ENCODE peak calls at places on chromosomes 3 and 15, in nine cellular contexts. T is cardiac fibroblast; B is HS-27A; K is AG09309; H is fibroblast of the conjunctiva; Q is activated T-helper 9 cell treated with anti-CD3 and anti-CD28 coated beads, Interleukin-2, amount 50 U/mL, for 16 hours; W is activated T-cell treated with anti-CD3 and anti-CD28 coated beads, Interleukin-2, amount 50 U/mL, for 4 hours; D is iPS-NIHi11; L is stimulated activated CD4-positive, alpha-beta T cell treated with anti-CD3 and anti-CD28 coated beads, Interleukin-12 subunit alpha, Interleukin-12 subunit beta, amount 100 ng/mL, for 4 hours. S is an unnamed sample.

GRCh38 chr15:101309436-101310162 is 14.6 kb upstream of the SNRPA1 start:
- DNase-seq in T (no peak), B (no peak), K (no peak), H (no peak), Q (no peak), W (no peak), D (no peak), L (no peak), S (no peak)

GRCh38 chr3:44031387-44032380 is 210.0 kb upstream of the TOPAZ1 start:
- DNase-seq in T (no peak), B (no peak), K (no peak), H (no peak), Q (no peak), W (no peak), D (no peak), L (no peak), S (no peak)

GRCh38 chr3:193960485-193961172 is 175.3 kb upstream of the HES1 start:
- DNase-seq in T (no peak), B (no peak), K (no peak), H (no peak), Q (no peak), W (no peak), D (no peak), L (no peak), S (no peak)

GRCh38 chr3:47533481-47533880 is 20.0 kb upstream of the ELP6 start:
- DNase-seq in T (no peak), B (no peak), K (no peak), H (no peak), Q (no peak), W (no peak), D (no peak), L (no peak), S (no peak)

GRCh38 chr15:73573572-73573971 is 59.6 kb downstream of the NPTN start:
- DNase-seq in T (peak), B (no peak), K (no peak), H (peak), Q (no peak), W (no peak), D (no peak), L (no peak), S (no peak)

GRCh38 chr3:146165370-146165769 is 4.4 kb upstream of the PLOD2 start:
- DNase-seq in T (peak), B (no peak), K (peak), H (no peak), Q (no peak), W (no peak), D (no peak), L (no peak), S (no peak)

GRCh38 chr3:126131881-126132750 is 48.2 kb upstream of the SLC41A3 start:
- DNase-seq in T (no peak), B (no peak), K (no peak), H (no peak), Q (no peak), W (peak), D (no peak), L (no peak), S (no peak)

GRCh38 chr3:8371085-8371551 is 130.5 kb upstream of the LMCD1 start:
- DNase-seq in T (peak), B (peak), K (peak), H (no peak), Q (no peak), W (no peak), D (no peak), L (no peak), S (no peak)

GRCh38 chr3:189664311-189664710 is 33.1 kb downstream of the TP63 start:
- DNase-seq in T (peak), B (peak), K (peak), H (peak), Q (no peak), W (no peak), D (peak), L (no peak), S (no peak)

GRCh38 chr3:126907557-126907956 is 75.4 kb upstream of the PLXNA1 start:
- DNase-seq in T (no peak), B (no peak), K (no peak), H (no peak), Q (no peak), W (no peak), D (no peak), L (no peak), S (no peak)

GRCh38 chr15:60155661-60156060 is 151.6 kb downstream of the FOXB1 start:
- DNase-seq in T (peak), B (no peak), K (peak), H (no peak), Q (no peak), W (no peak), D (no peak), L (no peak), S (no peak)

GRCh38 chr15:68578960-68579935 is at the start of gene CORO2B:
- DNase-seq in T (peak), B (peak), K (no peak), H (no peak), Q (no peak), W (no peak), D (peak), L (peak), S (peak)

GRCh38 chr3:197791120-197792018 is at the start of gene LRCH3:
- DNase-seq in T (peak), B (no peak), K (no peak), H (peak), Q (peak), W (peak), D (peak), L (peak), S (peak)

GRCh38 chr3:102532901-102533300 is 98.1 kb downstream of the ZPLD1 start:
- DNase-seq in T (peak), B (no peak), K (peak), H (no peak), Q (no peak), W (no peak), D (no peak), L (no peak), S (no peak)

GRCh38 chr3:40867826-40868225 is 331.5 kb upstream of the CTNNB1 start:
- DNase-seq in T (no peak), B (no peak), K (no peak), H (no peak), Q (no peak), W (no peak), D (no peak), L (no peak), S (no peak)

GRCh38 chr15:34986326-34987181 is 1.5 kb downstream of the ZNF770 start:
- DNase-seq in T (no peak), B (no peak), K (no peak), H (no peak), Q (no peak), W (no peak), D (no peak), L (no peak), S (no peak)

GRCh38 chr3:11907667-11908660 is 61.3 kb upstream of the TAMM41 start:
- DNase-seq in T (no peak), B (no peak), K (no peak), H (no peak), Q (no peak), W (no peak), D (no peak), L (no peak), S (no peak)

GRCh38 chr3:67710396-67710795 is 56.0 kb upstream of the SUCLG2 start:
- DNase-seq in T (no peak), B (no peak), K (no peak), H (no peak), Q (no peak), W (no peak), D (no peak), L (no peak), S (no peak)

GRCh38 chr3:127857270-127857801 is 35.0 kb upstream of the MGLL start:
- DNase-seq in T (peak), B (no peak), K (no peak), H (no peak), Q (no peak), W (no peak), D (no peak), L (no peak), S (no peak)

GRCh38 chr3:47005212-47006144 is 26.0 kb downstream of the NBEAL2 start:
- DNase-seq in T (no peak), B (no peak), K (no peak), H (no peak), Q (no peak), W (no peak), D (no peak), L (no peak), S (no peak)

GRCh38 chr15:58361291-58361759 is 70.5 kb upstream of the LIPC start:
- DNase-seq in T (peak), B (no peak), K (peak), H (peak), Q (no peak), W (no peak), D (no peak), L (no peak), S (no peak)

GRCh38 chr3:12993022-12993622 is 80.1 kb downstream of the IQSEC1 start:
- DNase-seq in T (no peak), B (no peak), K (no peak), H (no peak), Q (no peak), W (no peak), D (peak), L (no peak), S (no peak)

GRCh38 chr3:72123908-72124441 is 339.0 kb upstream of the PROK2 start:
- DNase-seq in T (peak), B (peak), K (peak), H (peak), Q (no peak), W (no peak), D (peak), L (no peak), S (no peak)

GRCh38 chr3:196390116-196390515 is 42.1 kb downstream of the UBXN7 start:
- DNase-seq in T (no peak), B (no peak), K (no peak), H (no peak), Q (no peak), W (no peak), D (no peak), L (no peak), S (no peak)

GRCh38 chr15:68389936-68390790 is 41.8 kb downstream of the ITGA11 start:
- DNase-seq in T (peak), B (no peak), K (no peak), H (no peak), Q (no peak), W (no peak), D (no peak), L (no peak), S (no peak)

GRCh38 chr15:63460210-63461135 is 43.9 kb upstream of the USP3 start:
- DNase-seq in T (no peak), B (no peak), K (no peak), H (no peak), Q (no peak), W (no peak), D (no peak), L (no peak), S (no peak)

GRCh38 chr15:91942676-91943417 is 89.3 kb downstream of the SLCO3A1 start:
- DNase-seq in T (peak), B (no peak), K (peak), H (peak), Q (no peak), W (no peak), D (no peak), L (peak), S (no peak)

GRCh38 chr3:123157598-123158287 is 44.0 kb upstream of the SEC22A start:
- DNase-seq in T (no peak), B (no peak), K (no peak), H (no peak), Q (no peak), W (no peak), D (no peak), L (no peak), S (peak)

GRCh38 chr15:31347067-31347975 is 20.7 kb downstream of the KLF13 start:
- DNase-seq in T (no peak), B (no peak), K (no peak), H (no peak), Q (peak), W (peak), D (no peak), L (peak), S (no peak)

GRCh38 chr3:121574449-121574848 is 6.7 kb downstream of the ARGFX start:
- DNase-seq in T (peak), B (no peak), K (no peak), H (no peak), Q (no peak), W (no peak), D (no peak), L (no peak), S (no peak)